ENCODE peak calls at places on chromosome 17, in five cellular contexts. N is epithelial cell of proximal tubule, L is glutamatergic neuron, E is HL-60, T is GM10248. Q is an unnamed sample.

GRCh38 chr17:12094336-12094735 is 73.7 kb downstream of the MAP2K4 start:
- DNase-seq in L (no peak), E (no peak), N (no peak), T (no peak), Q (no peak)

GRCh38 chr17:9566067-9566466 is 9.6 kb downstream of the STX8 start:
- DNase-seq in L (no peak), T (no peak), E (no peak), N (no peak), Q (no peak)

GRCh38 chr17:56468840-56469239 is 124.7 kb upstream of the NOG start:
- DNase-seq in E (no peak), N (no peak), L (no peak), T (no peak), Q (no peak)

GRCh38 chr17:82446124-82446523 is 4.4 kb downstream of the CYBC1 start:
- DNase-seq in E (no peak), L (no peak), N (no peak), T (no peak), Q (no peak)

GRCh38 chr17:59165933-59166342 is 10.4 kb downstream of the PRR11 start:
- DNase-seq in T (peak; percentile 55), E (no peak), L (peak; percentile 50), N (peak; percentile 31), Q (peak; percentile 63)

GRCh38 chr17:57782051-57782490 is 37.0 kb upstream of the CCDC182 start:
- DNase-seq in T (no peak), E (peak; percentile 15), L (peak; percentile 32), N (no peak), Q (no peak)

GRCh38 chr17:39621523-39622379 is 5.0 kb upstream of the PPP1R1B start:
- DNase-seq in E (peak; percentile 66), N (no peak), L (peak; percentile 90), T (peak; percentile 90), Q (peak; percentile 89)

GRCh38 chr17:33302394-33302793 is 9.3 kb upstream of the ASIC2 start:
- DNase-seq in E (no peak), L (no peak), N (no peak), T (no peak), Q (no peak)

GRCh38 chr17:30021708-30022317 is 80.4 kb downstream of the EFCAB5 start:
- DNase-seq in N (no peak), T (peak; percentile 45), E (peak; percentile 16), L (no peak), Q (peak; percentile 66)

GRCh38 chr17:75922173-75922961 is 17.7 kb upstream of the MRPL38 start:
- DNase-seq in T (no peak), L (no peak), N (no peak), E (no peak), Q (no peak)

GRCh38 chr17:13919818-13920217 is 149.5 kb upstream of the COX10 start:
- DNase-seq in N (no peak), T (no peak), L (no peak), E (no peak), Q (no peak)

GRCh38 chr17:66749217-66749832 is 85.6 kb upstream of the CACNG5 start:
- DNase-seq in L (no peak), E (no peak), T (no peak), N (no peak), Q (no peak)

GRCh38 chr17:49964539-49965521 is 4.2 kb upstream of the DLX4 start:
- DNase-seq in T (no peak), L (no peak), N (no peak), E (no peak), Q (no peak)

GRCh38 chr17:38628441-38628840 is 22.7 kb upstream of the SRCIN1 start:
- DNase-seq in N (no peak), E (no peak), L (no peak), T (no peak), Q (peak; percentile 37)

GRCh38 chr17:81329279-81329926 is 34.3 kb upstream of the SLC38A10 start:
- DNase-seq in N (no peak), T (peak; percentile 55), E (peak; percentile 78), L (peak; percentile 84), Q (peak; percentile 68)

GRCh38 chr17:40463122-40463550 is 19.9 kb downstream of the IGFBP4 start:
- DNase-seq in E (no peak), N (no peak), T (no peak), L (no peak), Q (no peak)

GRCh38 chr17:63029520-63029919 is 63.5 kb downstream of the TANC2 start:
- DNase-seq in L (no peak), T (no peak), E (no peak), N (peak; percentile 31), Q (no peak)

GRCh38 chr17:64418506-64419339 is 28.1 kb upstream of the PECAM1 start:
- DNase-seq in T (peak; percentile 63), L (no peak), E (no peak), N (peak; percentile 16), Q (peak; percentile 70)

GRCh38 chr17:79991924-79992656 is 43.6 kb downstream of the TBC1D16 start:
- DNase-seq in E (no peak), T (no peak), L (no peak), N (no peak), Q (no peak)

GRCh38 chr17:31610301-31610910 is 218.9 kb downstream of the RAB11FIP4 start:
- DNase-seq in N (no peak), L (peak; percentile 45), E (no peak), T (no peak), Q (no peak)

GRCh38 chr17:49111934-49112333 is 20.6 kb upstream of the B4GALNT2 start:
- DNase-seq in E (no peak), N (no peak), L (no peak), T (no peak), Q (no peak)

GRCh38 chr17:31211352-31212012 is 85.6 kb downstream of the OMG start:
- DNase-seq in E (no peak), N (no peak), T (no peak), L (no peak), Q (no peak)

GRCh38 chr17:81537343-81537855 is 9.2 kb downstream of the FSCN2 start:
- DNase-seq in E (no peak), L (peak; percentile 62), T (peak; percentile 59), N (no peak), Q (peak; percentile 58)

GRCh38 chr17:80071116-80071980 is 30.0 kb upstream of the GAA start:
- DNase-seq in E (no peak), T (no peak), L (no peak), N (no peak), Q (no peak)

GRCh38 chr17:75557075-75557851 is 30.3 kb upstream of the MYO15B start:
- DNase-seq in N (peak; percentile 42), E (no peak), T (no peak), L (no peak), Q (no peak)

GRCh38 chr17:62704381-62704971 is 77.0 kb downstream of the MRC2 start:
- DNase-seq in L (no peak), E (no peak), T (no peak), N (no peak), Q (no peak)

GRCh38 chr17:11122908-11123307 is 118.1 kb upstream of the SHISA6 start:
- DNase-seq in T (no peak), E (no peak), L (no peak), N (no peak), Q (no peak)

GRCh38 chr17:49015924-49016774 is 19.0 kb downstream of the IGF2BP1 start:
- DNase-seq in E (no peak), L (no peak), N (no peak), T (no peak), Q (no peak)

DNA sequence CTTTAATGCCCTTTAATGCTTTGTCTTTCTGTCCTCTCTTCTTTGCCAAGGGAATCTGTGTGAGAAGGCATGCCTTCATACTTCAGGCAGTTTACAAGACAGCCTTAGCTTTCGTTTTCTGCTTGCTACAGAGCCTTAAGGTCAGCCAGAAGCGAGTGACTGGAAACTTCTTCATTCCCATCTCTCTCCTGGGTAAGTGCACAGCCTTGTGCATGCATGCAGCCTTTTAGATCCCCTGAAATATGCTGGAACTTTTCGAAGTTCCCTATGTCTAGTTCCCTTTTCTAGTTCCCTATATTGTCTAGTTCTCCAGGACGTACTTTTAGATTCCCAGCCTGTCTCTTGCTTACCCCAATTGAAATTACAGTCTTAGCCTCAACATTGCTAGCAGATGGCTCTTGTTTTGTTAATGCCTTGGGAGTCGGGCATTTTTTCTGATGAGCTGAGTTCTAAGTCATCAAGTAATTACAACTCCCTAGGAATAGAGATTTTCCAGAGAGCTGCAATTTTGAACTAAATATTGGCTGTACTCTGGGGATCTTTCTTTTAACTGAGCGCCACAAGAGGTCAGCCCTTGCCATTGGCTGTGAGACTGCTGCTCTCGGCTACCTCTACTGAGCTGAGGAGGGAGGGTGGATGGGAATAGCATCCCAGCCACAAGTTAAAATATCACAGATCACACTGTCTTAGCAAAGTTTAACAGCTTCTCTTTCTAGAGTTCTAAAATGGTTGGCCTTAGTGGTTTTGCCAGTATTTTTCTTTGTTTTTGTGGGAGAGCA is 22.7 kb upstream of the PPM1D start:
- DNase-seq in T (peak; percentile 29), E (no peak), L (no peak), N (peak; percentile 49), Q (peak; percentile 51)
- TF ChIP-seq CTCF in T (peak; percentile 38), E (no peak), L (no peak), N (peak; percentile 38), Q (no peak)

DNA sequence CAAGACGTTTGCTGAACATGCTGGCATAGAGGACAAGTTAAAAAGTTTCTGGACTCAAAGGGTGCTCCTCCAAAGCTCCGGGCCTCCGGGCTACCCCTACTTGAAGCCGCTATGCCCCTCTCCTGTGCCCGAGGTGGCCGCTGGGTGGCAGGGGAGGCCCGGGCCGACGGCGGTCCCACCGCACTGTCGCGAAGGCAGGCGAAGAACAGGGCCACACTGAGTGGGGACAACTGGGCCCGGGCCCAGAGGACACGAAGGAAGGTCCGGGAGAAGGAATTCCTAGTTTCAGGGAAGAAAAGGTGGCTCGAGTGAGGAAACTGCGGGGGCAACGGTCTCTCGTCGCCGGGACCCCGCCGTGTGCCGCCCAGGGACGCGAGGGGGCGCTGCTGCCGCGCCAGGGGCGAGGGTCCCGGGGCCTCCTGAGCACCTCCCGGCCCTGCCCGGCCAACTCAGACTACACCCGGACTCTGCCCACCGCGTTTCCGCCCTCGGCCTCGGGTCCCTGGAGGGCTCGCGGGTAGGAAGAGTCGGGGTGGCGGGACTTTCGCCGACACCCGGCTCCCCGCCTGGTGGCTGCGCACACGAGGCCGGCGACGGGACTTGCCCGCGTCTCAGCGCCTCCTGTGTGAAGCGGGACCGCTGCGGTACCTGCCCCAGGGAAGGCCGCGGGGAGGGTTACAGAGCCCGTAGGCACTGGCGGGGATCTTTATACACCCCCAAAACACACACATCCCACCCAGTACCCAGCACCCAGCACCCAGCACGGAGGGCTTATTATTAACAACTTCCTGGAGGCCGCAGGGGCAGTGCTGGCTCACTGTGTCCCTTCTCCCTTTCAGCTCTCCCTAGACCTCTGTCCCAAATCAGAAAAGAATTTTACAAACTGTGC is 772 bp upstream of the CHCT1 start:
- DNase-seq in T (peak; percentile 88), N (no peak), E (peak; percentile 61), L (peak; percentile 83), Q (peak; percentile 82)
- TF ChIP-seq CTCF in T (peak; percentile 88), N (peak; percentile 80), E (peak; percentile 32), L (peak; percentile 97), Q (peak; percentile 75)

GRCh38 chr17:28357061-28357900 is at the start of gene POLDIP2:
- DNase-seq in L (peak; percentile 97), T (peak; percentile 98), N (no peak), E (peak; percentile 84), Q (peak; percentile 97)
- TF ChIP-seq CTCF in L (no peak), T (no peak), N (no peak), E (no peak), Q (peak; percentile 11)

GRCh38 chr17:7992924-7993323 is 9.5 kb upstream of the GUCY2D start:
- DNase-seq in L (no peak), T (no peak), N (no peak), E (no peak), Q (no peak)

GRCh38 chr17:7992516-7992915 is 9.9 kb upstream of the GUCY2D start:
- DNase-seq in T (no peak), N (no peak), L (no peak), E (no peak), Q (no peak)

GRCh38 chr17:8001976-8002645 is at the start of gene GUCY2D:
- DNase-seq in N (no peak), L (no peak), T (peak; percentile 58), E (peak; percentile 40), Q (no peak)

GRCh38 chr17:7993972-7994589 is 8.3 kb upstream of the GUCY2D start:
- DNase-seq in T (no peak), L (no peak), E (no peak), N (no peak), Q (no peak)

GRCh38 chr17:7997186-7997585 is 5.2 kb upstream of the GUCY2D start:
- DNase-seq in T (no peak), L (no peak), N (no peak), E (no peak), Q (peak; percentile 49)
- TF ChIP-seq CTCF in T (peak; percentile 16), L (no peak), N (peak; percentile 57), E (no peak), Q (no peak)

Q was measured in GM12865.